ENCODE peak calls at places on chromosomes 6 and 20, in eight cellular contexts. T, M, D, S, E, K, X and F are unnamed samples.

GRCh38 chr6:28884423-28885148 is 39.2 kb downstream of the TRIM27 start:
- DNase-seq in K (no peak), D (no peak), T (no peak), M (no peak), S (no peak), X (no peak), E (no peak), F (no peak)

GRCh38 chr6:63677282-63677681 is 41.7 kb downstream of the PHF3 start:
- DNase-seq in E (no peak), T (no peak), X (no peak), K (no peak), M (no peak), S (no peak), D (no peak), F (no peak)

GRCh38 chr6:73610444-73611275 is 43.1 kb downstream of the SLC17A5 start:
- DNase-seq in E (peak), S (peak), M (peak), D (peak), X (peak), T (peak), K (peak), F (peak)

GRCh38 chr6:143027058-143027457 is 33.6 kb upstream of the AIG1 start:
- DNase-seq in D (peak), S (peak), X (peak), K (no peak), M (peak), T (peak), E (peak), F (no peak)

GRCh38 chr6:106085984-106086832 is at the start of gene PRDM1:
- DNase-seq in D (peak), X (peak), E (peak), T (peak), S (peak), K (peak), M (peak), F (peak)

GRCh38 chr20:48738399-48739304 is 89.1 kb downstream of the PREX1 start:
- DNase-seq in X (no peak), K (no peak), E (no peak), D (peak), S (no peak), T (no peak), M (no peak), F (no peak)

GRCh38 chr6:146546440-146546839 is 2.8 kb downstream of the RAB32 start:
- DNase-seq in E (peak), D (peak), T (peak), K (peak), M (no peak), X (peak), S (no peak), F (peak)

GRCh38 chr6:25046942-25047341 is 111.2 kb upstream of the RIPOR2 start:
- DNase-seq in T (no peak), K (no peak), S (no peak), D (no peak), E (no peak), X (no peak), M (no peak), F (no peak)

GRCh38 chr20:13995086-13995665 is at the start of gene MACROD2:
- DNase-seq in X (peak), K (peak), M (peak), D (peak), S (no peak), T (peak), E (peak), F (peak)

GRCh38 chr6:166078294-166078693 is 89.4 kb downstream of the TBXT start:
- DNase-seq in D (no peak), E (no peak), K (no peak), M (no peak), T (peak), S (no peak), X (no peak), F (peak)

GRCh38 chr6:165497472-165497871 is 165.6 kb downstream of the PDE10A start:
- DNase-seq in S (no peak), X (no peak), T (no peak), D (no peak), M (no peak), K (peak), E (peak), F (no peak)

GRCh38 chr20:49691818-49692568 is 21.7 kb downstream of the B4GALT5 start:
- DNase-seq in E (no peak), S (no peak), T (no peak), K (no peak), M (no peak), D (no peak), X (no peak), F (no peak)

GRCh38 chr6:142846459-142846831 is 98.5 kb downstream of the HIVEP2 start:
- DNase-seq in K (peak), E (peak), S (no peak), X (no peak), D (no peak), M (no peak), T (peak), F (peak)

GRCh38 chr20:63552481-63553249 is 1.3 kb upstream of the FNDC11 start:
- DNase-seq in S (peak), K (peak), T (no peak), D (no peak), E (peak), M (no peak), X (peak), F (no peak)

GRCh38 chr6:35511980-35512379 is 716 bp downstream of the TULP1 start:
- DNase-seq in K (no peak), S (no peak), D (no peak), E (no peak), T (no peak), M (no peak), X (peak), F (no peak)

GRCh38 chr6:43705996-43706395 is 18.4 kb upstream of the MRPS18A start:
- DNase-seq in X (no peak), S (no peak), E (no peak), T (peak), D (peak), K (no peak), M (no peak), F (no peak)

GRCh38 chr20:20373046-20373706 is 5.3 kb downstream of the INSM1 start:
- DNase-seq in X (no peak), M (no peak), E (peak), S (no peak), T (peak), D (no peak), K (no peak), F (peak)

GRCh38 chr20:8837396-8837795 is 231.5 kb upstream of the PLCB4 start:
- DNase-seq in X (no peak), K (no peak), M (no peak), T (peak), D (no peak), S (no peak), E (peak), F (peak)

GRCh38 chr20:32018269-32019155 is 8.3 kb downstream of the CCM2L start:
- DNase-seq in T (no peak), E (peak), K (peak), D (peak), M (peak), X (peak), S (peak), F (no peak)

GRCh38 chr6:104421650-104422049 is 438.1 kb downstream of the HACE1 start:
- DNase-seq in D (no peak), M (no peak), X (no peak), E (no peak), T (no peak), S (no peak), K (no peak), F (no peak)

GRCh38 chr20:63056236-63057132 is 49.7 kb upstream of the BHLHE23 start:
- DNase-seq in M (peak), D (peak), E (peak), S (peak), X (peak), T (peak), K (no peak), F (no peak)

GRCh38 chr20:10219452-10219791 is 792 bp downstream of the SNAP25 start:
- DNase-seq in E (peak), D (peak), T (peak), S (peak), M (peak), K (no peak), X (peak), F (peak)

GRCh38 chr6:82953871-82954270 is 111.8 kb downstream of the UBE3D start:
- DNase-seq in X (no peak), D (no peak), M (no peak), E (no peak), T (peak), S (peak), K (no peak), F (peak)

GRCh38 chr6:10403385-10404106 is 11.3 kb downstream of the TFAP2A start:
- DNase-seq in K (peak), S (no peak), D (no peak), M (no peak), X (no peak), T (peak), E (peak), F (peak)

GRCh38 chr6:37630281-37630799 is 67.3 kb downstream of the MDGA1 start:
- DNase-seq in X (no peak), K (peak), D (peak), M (no peak), T (peak), E (peak), S (peak), F (peak)

GRCh38 chr6:23027281-23027680 is 457.9 kb downstream of the HDGFL1 start:
- DNase-seq in E (no peak), M (no peak), X (no peak), K (no peak), S (no peak), T (peak), D (no peak), F (no peak)

GRCh38 chr20:11582073-11582472 is 335.6 kb upstream of the BTBD3 start:
- DNase-seq in K (no peak), S (no peak), E (no peak), T (peak), M (no peak), D (peak), X (no peak), F (peak)

GRCh38 chr6:3022765-3023662 is 23.3 kb downstream of the NQO2 start:
- DNase-seq in E (no peak), T (no peak), K (no peak), M (no peak), S (peak), D (no peak), X (peak), F (no peak)

GRCh38 chr20:4167261-4168004 is 152.1 kb upstream of the RNF24 start:
- DNase-seq in M (peak), D (no peak), E (no peak), X (peak), T (no peak), S (no peak), K (no peak), F (no peak)

GRCh38 chr6:11972806-11973205 is 39.3 kb upstream of the HIVEP1 start:
- DNase-seq in S (no peak), M (no peak), T (no peak), X (no peak), D (no peak), K (no peak), E (no peak), F (no peak)

GRCh38 chr20:23293689-23294088 is 56.9 kb upstream of the NXT1 start:
- DNase-seq in E (no peak), T (no peak), K (no peak), D (peak), M (no peak), S (no peak), X (no peak), F (no peak)

GRCh38 chr20:38337561-38338140 is 8.6 kb upstream of the LBP start:
- DNase-seq in S (peak), T (no peak), K (peak), M (peak), D (no peak), X (peak), E (peak), F (no peak)

GRCh38 chr20:35307666-35308653 is 15.7 kb upstream of the FAM83C start:
- DNase-seq in D (peak), S (no peak), T (peak), K (no peak), E (peak), M (no peak), X (no peak), F (peak)

GRCh38 chr6:37547564-37548061 is 47.9 kb upstream of the CCDC167 start:
- DNase-seq in X (no peak), D (peak), K (no peak), S (no peak), T (peak), M (no peak), E (peak), F (peak)

GRCh38 chr6:136775081-136775480 is 17.2 kb downstream of the MAP3K5 start:
- DNase-seq in K (peak), D (no peak), X (no peak), E (no peak), S (no peak), M (no peak), T (no peak), F (no peak)

GRCh38 chr6:117992856-117993255 is 85.8 kb downstream of the SLC35F1 start:
- DNase-seq in S (no peak), E (no peak), D (no peak), K (no peak), M (no peak), X (no peak), T (peak), F (peak)

GRCh38 chr6:165245287-165245686 is 64.1 kb downstream of the C6orf118 start:
- DNase-seq in M (peak), X (peak), E (peak), D (no peak), K (no peak), T (peak), S (no peak), F (peak)

GRCh38 chr20:10376271-10377075 is 57.5 kb downstream of the MKKS start:
- DNase-seq in K (no peak), X (no peak), E (peak), D (peak), M (no peak), T (peak), S (no peak), F (peak)

GRCh38 chr6:92779758-92780157 is 639.6 kb downstream of the EPHA7 start:
- DNase-seq in K (no peak), X (no peak), D (peak), E (peak), S (no peak), M (no peak), T (peak), F (peak)

GRCh38 chr6:111997078-111997862 is 56.6 kb upstream of the CCN6 start:
- DNase-seq in E (peak), S (peak), K (peak), X (peak), D (peak), T (peak), M (peak), F (no peak)

DNA sequence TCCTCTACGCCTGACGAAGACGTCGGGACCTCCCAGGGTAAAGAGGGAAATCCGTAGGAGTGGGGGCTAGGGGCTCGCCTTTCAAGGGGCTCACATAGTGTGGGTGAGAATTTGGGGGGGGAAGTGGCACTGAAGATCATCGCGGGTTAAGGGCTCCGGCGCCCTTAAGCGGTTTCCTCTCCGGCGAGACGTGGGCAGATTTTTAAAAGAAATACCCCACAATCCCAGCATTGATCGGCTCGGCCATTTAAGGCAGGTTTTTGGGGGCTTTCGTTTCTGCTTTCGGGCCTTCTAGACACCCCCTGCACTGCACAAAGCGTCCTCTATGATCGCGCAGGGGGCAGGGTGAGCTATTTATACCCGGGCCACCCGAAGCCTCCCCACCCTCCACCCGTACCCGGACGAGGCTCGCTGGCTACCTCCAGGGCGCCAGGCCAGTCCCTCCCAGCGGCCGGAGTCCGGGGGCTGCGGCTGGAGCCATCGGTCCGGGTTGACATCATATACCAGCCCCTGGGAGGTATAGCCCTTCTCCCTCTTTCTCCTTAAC is 1.2 kb downstream of the NKX2-2 start:
- DNase-seq in S (no peak), E (no peak), D (no peak), K (no peak), X (no peak), T (no peak), M (peak), F (no peak)
- TF ChIP-seq EZH2 in S (no peak), E (no peak), D (peak), K (no peak), X (peak), T (no peak), M (peak), F (peak)

GRCh38 chr6:45420909-45421699 is 43.4 kb upstream of the SUPT3H start:
- DNase-seq in E (no peak), S (no peak), K (no peak), M (no peak), X (peak), D (peak), T (peak), F (no peak)
- TF ChIP-seq EZH2 in E (no peak), S (no peak), K (no peak), M (peak), X (peak), D (peak), T (no peak), F (no peak)

DNA sequence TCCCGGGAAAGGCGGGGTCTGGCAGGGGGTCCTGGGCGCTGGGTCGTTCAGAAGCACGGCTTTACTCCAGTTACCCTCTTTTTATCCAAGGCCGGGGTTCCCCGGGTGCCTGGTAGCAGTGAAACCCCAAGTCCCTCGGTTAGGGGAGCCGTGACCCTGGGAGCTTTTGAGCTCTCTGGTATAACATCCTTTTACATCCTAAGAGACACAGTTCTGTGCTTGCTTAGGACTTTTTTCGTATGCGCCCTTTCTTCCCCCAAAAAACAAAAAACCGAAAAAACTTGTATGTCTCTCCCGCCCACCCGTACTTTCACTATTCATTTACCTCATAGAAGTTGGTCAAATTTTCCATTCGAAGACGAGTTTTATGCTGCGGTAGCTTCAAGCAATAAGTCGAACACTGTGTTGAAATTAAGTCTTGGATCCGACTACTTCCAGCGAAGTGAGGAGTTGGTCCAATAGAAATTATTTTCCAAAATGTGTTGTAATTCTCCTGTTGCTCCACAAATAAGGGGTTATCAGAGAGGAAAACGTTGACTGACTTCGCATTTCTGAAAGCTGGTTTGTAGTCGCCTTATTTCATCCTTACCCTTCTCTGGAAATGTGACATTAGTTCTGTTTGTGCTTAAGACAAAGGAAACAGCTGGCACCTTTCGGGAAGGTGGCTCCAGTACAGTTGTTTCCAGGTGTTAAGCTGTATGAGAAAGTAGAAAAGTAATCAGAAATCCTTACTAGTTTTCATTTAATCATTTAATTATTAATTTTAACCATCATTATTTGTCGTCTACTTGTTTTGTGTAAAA is 842 bp upstream of the MAN1A1 start:
- DNase-seq in M (no peak), T (peak), E (peak), X (peak), S (peak), K (peak), D (peak), F (peak)
- TF ChIP-seq EZH2 in M (peak), T (no peak), E (no peak), X (no peak), S (no peak), K (no peak), D (no peak), F (no peak)

DNA sequence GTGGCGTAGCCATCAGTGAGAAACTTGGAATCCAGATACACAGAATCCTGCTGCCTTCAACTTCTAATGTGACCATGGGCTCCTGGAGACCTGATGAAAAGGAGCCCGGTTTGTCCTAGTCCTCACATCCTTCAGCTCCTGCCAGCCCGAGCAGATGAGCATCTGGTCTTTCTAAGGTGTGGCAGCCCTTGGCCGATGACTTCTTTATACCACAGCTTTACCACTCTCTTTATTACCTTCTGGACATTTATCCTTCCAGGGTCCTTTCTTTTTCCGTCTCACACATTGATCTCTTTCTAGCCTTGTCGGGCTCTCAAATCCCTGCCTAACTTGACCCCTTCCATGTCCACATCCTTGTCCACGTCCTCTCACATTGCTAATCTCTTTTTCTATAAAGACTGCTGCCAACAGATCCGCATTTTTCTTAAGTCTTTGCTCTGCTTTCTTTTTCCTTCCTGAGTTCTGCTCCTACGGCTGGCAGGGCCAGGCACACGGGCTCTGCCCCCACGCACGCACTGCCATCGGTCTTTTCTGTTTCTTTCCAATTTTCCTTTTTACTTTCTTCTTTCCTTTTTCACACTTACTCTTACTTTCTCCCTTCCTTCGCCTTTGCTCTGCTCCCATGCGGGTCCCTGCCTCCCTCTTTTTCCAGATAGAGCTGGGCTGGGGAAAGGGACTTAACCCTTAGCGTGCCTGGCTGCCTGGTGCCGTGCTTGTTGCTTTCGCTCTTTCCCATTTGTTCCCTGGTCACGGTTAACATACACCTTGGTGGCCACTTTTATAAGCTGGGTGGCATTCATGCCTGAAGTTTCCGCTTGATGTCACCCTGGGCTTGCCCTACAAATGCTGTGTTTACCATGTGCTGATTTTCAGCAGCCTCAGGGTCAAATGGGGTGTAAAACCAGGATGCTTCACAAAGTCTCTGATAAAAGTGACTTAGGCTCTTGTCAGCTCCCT is 9.4 kb upstream of the GMPR start:
- DNase-seq in E (peak), M (no peak), S (no peak), K (no peak), D (peak), T (no peak), X (no peak), F (no peak)
- TF ChIP-seq EZH2 in E (no peak), M (no peak), S (no peak), K (no peak), D (no peak), T (no peak), X (no peak), F (peak)